ENCODE peak calls at places on chromosomes 16 and 17, in five cellular contexts. O, Z, T, E and H are unnamed samples.

GRCh38 chr16:57801856-57802634 is at the start of gene KIFC3:
- DNase-seq in E (peak; percentile 89), T (peak; percentile 81), Z (peak; percentile 89), O (peak; percentile 87), H (peak; percentile 92)

GRCh38 chr16:17396762-17397498 is 73.8 kb downstream of the XYLT1 start:
- DNase-seq in T (peak; percentile 74), Z (peak; percentile 64), E (no peak), O (no peak), H (no peak)

GRCh38 chr16:57966133-57966805 is 4.7 kb downstream of the CNGB1 start:
- DNase-seq in O (no peak), T (no peak), E (no peak), Z (no peak), H (no peak)

GRCh38 chr17:39016193-39017153 is 49.3 kb upstream of the FBXO47 start:
- DNase-seq in Z (no peak), T (no peak), E (no peak), O (no peak), H (no peak)

GRCh38 chr17:76132574-76133338 is 8.3 kb downstream of the FOXJ1 start:
- DNase-seq in E (no peak), T (peak; percentile 69), Z (peak; percentile 86), O (no peak), H (no peak)

GRCh38 chr17:28792877-28793666 is 49.3 kb downstream of the TRAF4 start:
- DNase-seq in O (no peak), Z (peak; percentile 60), T (no peak), E (no peak), H (no peak)

GRCh38 chr16:81458827-81459598 is 14.4 kb downstream of the CMIP start:
- DNase-seq in T (no peak), O (no peak), Z (no peak), E (no peak), H (no peak)

GRCh38 chr17:2634361-2634960 is 41.0 kb downstream of the PAFAH1B1 start:
- DNase-seq in O (no peak), Z (peak; percentile 62), T (peak; percentile 23), E (no peak), H (no peak)

GRCh38 chr17:33385713-33386112 is 92.6 kb upstream of the ASIC2 start:
- DNase-seq in Z (no peak), O (no peak), T (no peak), E (no peak), H (no peak)